ENCODE peak calls at places on chromosomes 4 and X, in nine cellular contexts. G is astrocyte of the spinal cord, M is GM12878, C is colonic mucosa, K is GM12864, O is astrocyte, W is HL-60, L is kidney, H is lung. A is an unnamed sample.

GRCh38 chrX:3271485-3272186 is 74.8 kb downstream of the MXRA5 start:
- DNase-seq in L (no peak), C (no peak), W (no peak), M (no peak), K (no peak), O (peak), H (no peak), G (peak), A (no peak)

GRCh38 chr4:76905521-76905920 is 7.6 kb upstream of the SOWAHB start:
- DNase-seq in H (no peak), L (no peak), O (peak), M (no peak), G (peak), K (no peak), C (no peak), W (no peak), A (peak)

GRCh38 chr4:169115897-169116254 is 105.8 kb upstream of the CBR4 start:
- DNase-seq in M (no peak), H (peak), L (no peak), O (peak), W (no peak), K (no peak), G (peak), C (peak), A (peak)

GRCh38 chr4:155403886-155404285 is 27.1 kb upstream of the MAP9 start:
- DNase-seq in M (no peak), G (peak), W (no peak), H (no peak), C (no peak), O (peak), L (no peak), K (no peak), A (peak)

GRCh38 chrX:150366951-150367545 is 3.9 kb downstream of the MAMLD1 start:
- DNase-seq in K (no peak), H (no peak), M (no peak), C (no peak), L (no peak), W (no peak), O (peak), G (peak), A (no peak)

GRCh38 chr4:185847352-185848078 is 35.5 kb upstream of the SORBS2 start:
- DNase-seq in K (no peak), L (no peak), M (no peak), O (peak), H (no peak), C (peak), G (peak), W (no peak), A (peak)

GRCh38 chr4:159593651-159594050 is 490.8 kb downstream of the RAPGEF2 start:
- DNase-seq in K (no peak), C (no peak), L (no peak), W (no peak), H (no peak), O (no peak), G (no peak), M (no peak), A (no peak)

GRCh38 chrX:129585691-129586090 is 45.6 kb downstream of the OCRL start:
- DNase-seq in O (no peak), L (no peak), W (no peak), M (no peak), K (no peak), C (no peak), G (no peak), H (no peak), A (no peak)

GRCh38 chr4:108931926-108932325 is 169.1 kb upstream of the ETNPPL start:
- DNase-seq in L (no peak), C (no peak), K (no peak), H (no peak), M (no peak), O (no peak), W (no peak), G (no peak), A (no peak)

GRCh38 chr4:39118034-39118658 is 56.1 kb downstream of the KLHL5 start:
- DNase-seq in C (no peak), O (no peak), G (no peak), K (no peak), M (no peak), L (no peak), H (no peak), W (no peak), A (no peak)

GRCh38 chr4:56907489-56908205 is at the start of gene REST:
- DNase-seq in H (peak), W (peak), K (no peak), G (peak), M (no peak), O (peak), C (peak), L (peak), A (no peak)

GRCh38 chrX:102858826-102859627 is 78.0 kb upstream of the RAB40AL start:
- DNase-seq in H (no peak), C (no peak), G (no peak), M (no peak), L (no peak), K (no peak), W (no peak), O (peak), A (no peak)

GRCh38 chrX:97628807-97629596 is 745.3 kb downstream of the RPA4 start:
- DNase-seq in M (no peak), L (no peak), W (no peak), H (no peak), O (no peak), G (no peak), K (no peak), C (no peak), A (no peak)

GRCh38 chr4:132123870-132124623 is 1025.0 kb upstream of the PCDH10 start:
- DNase-seq in C (no peak), K (no peak), O (peak), H (no peak), G (peak), L (no peak), W (no peak), M (peak), A (peak)

GRCh38 chr4:81120055-81120454 is 89.5 kb downstream of the BMP3 start:
- DNase-seq in C (no peak), L (no peak), M (no peak), O (no peak), G (no peak), K (no peak), W (peak), H (no peak), A (no peak)

GRCh38 chrX:21958888-21959287 is 18.4 kb downstream of the SMS start:
- DNase-seq in W (peak), L (no peak), C (no peak), K (no peak), G (no peak), H (no peak), M (no peak), O (no peak), A (no peak)
- H3K4me3 ChIP-seq in W (no peak), L (no peak), C (no peak), K (no peak), G (no peak), H (no peak), M (no peak), O (no peak), A (no peak)

GRCh38 chrX:123878177-123878576 is 18.3 kb downstream of the XIAP start:
- DNase-seq in K (no peak), G (peak), O (no peak), H (no peak), L (no peak), M (no peak), W (peak), C (no peak), A (no peak)
- H3K4me3 ChIP-seq in K (no peak), G (no peak), O (no peak), H (no peak), L (no peak), M (peak), W (peak), C (no peak), A (no peak)

DNA sequence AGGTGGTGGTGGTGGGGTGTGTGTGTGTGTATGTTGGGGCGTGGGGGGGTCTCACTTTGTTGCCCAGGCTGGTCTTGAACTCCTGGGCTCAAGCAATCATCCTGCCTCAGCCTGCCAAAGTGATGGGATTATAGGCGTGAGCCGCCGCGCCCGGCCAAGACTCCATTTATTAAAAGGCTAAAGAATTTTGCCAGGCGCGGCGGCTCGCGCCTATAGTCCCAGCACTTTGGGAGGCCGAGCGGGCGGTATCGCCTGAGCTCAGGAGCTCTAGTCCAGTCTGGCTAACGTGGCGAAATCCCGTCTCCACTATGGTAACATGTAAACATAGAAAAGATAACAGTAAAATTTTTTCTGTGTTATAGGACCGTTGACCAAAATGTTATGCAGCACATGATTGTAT is 3.7 kb upstream of the UBA1 start:
- DNase-seq in G (no peak), W (no peak), H (no peak), C (no peak), K (no peak), O (no peak), L (peak), M (no peak), A (no peak)
- H3K4me3 ChIP-seq in G (no peak), W (no peak), H (no peak), C (no peak), K (no peak), O (no peak), L (no peak), M (no peak), A (no peak)

DNA sequence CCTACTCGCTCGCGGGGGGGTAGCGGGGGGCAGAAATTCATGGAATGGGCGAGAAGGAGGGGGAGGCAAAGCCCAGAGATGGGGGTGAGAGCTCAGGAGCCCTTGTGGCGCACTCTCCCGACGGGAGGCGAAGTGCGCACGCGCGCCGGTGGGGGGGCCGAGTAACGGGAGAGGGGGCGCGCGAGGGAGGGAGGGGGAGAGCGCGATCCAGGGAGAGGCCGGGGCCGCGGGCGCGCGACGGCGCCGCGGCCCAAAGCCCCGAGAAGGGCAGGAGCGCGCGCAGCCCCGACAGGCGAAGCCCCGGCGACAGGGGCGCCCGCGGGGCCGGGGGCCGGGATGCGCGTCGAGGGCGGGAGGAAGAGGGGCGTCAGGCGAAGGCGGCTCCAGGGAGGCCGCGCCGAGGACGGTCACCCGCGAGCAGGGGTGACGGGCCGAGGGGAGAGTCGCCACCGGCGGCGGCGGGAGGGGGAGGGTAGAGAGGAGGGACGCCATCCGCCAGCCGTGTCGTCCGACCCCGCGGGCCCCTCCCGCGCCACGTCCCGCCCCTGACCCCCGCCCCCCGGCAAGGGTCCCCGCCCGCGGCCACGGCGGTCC is 417 bp downstream of the MECP2 start:
- DNase-seq in O (peak), C (peak), H (peak), L (peak), G (peak), M (no peak), W (peak), K (no peak), A (peak)
- H3K4me3 ChIP-seq in O (peak), C (peak), H (peak), L (peak), G (peak), M (peak), W (peak), K (peak), A (peak)

GRCh38 chr4:1167244-1167949 is 5.0 kb downstream of the SPON2 start:
- DNase-seq in M (peak), L (peak), H (peak), C (peak), K (peak), G (peak), W (peak), O (peak), A (peak)

GRCh38 chr4:1164040-1164439 is 8.3 kb downstream of the SPON2 start:
- DNase-seq in K (no peak), C (no peak), M (no peak), L (no peak), W (no peak), G (no peak), H (no peak), O (no peak), A (no peak)

GRCh38 chr4:1166509-1167243 is 5.7 kb downstream of the SPON2 start:
- DNase-seq in M (no peak), W (no peak), G (no peak), O (no peak), L (no peak), C (no peak), K (no peak), H (no peak), A (no peak)

GRCh38 chr4:1164956-1165545 is 7.3 kb downstream of the SPON2 start:
- DNase-seq in M (no peak), H (no peak), K (no peak), C (no peak), G (no peak), O (no peak), L (no peak), W (no peak), A (no peak)

GRCh38 chr4:1164444-1164843 is 7.9 kb downstream of the SPON2 start:
- DNase-seq in K (no peak), H (no peak), O (no peak), L (no peak), W (no peak), M (no peak), G (no peak), C (no peak), A (no peak)
- H3K4me3 ChIP-seq in K (no peak), H (no peak), O (no peak), L (no peak), W (no peak), M (no peak), G (no peak), C (no peak), A (no peak)

GRCh38 chrX:83511208-83511607 is 3.1 kb downstream of the POU3F4 start:
- DNase-seq in H (no peak), C (no peak), O (peak), G (peak), M (no peak), L (peak), W (no peak), K (no peak), A (no peak)
- H3K4me3 ChIP-seq in H (no peak), C (no peak), O (peak), G (peak), M (no peak), L (no peak), W (no peak), K (no peak), A (no peak)

DNA sequence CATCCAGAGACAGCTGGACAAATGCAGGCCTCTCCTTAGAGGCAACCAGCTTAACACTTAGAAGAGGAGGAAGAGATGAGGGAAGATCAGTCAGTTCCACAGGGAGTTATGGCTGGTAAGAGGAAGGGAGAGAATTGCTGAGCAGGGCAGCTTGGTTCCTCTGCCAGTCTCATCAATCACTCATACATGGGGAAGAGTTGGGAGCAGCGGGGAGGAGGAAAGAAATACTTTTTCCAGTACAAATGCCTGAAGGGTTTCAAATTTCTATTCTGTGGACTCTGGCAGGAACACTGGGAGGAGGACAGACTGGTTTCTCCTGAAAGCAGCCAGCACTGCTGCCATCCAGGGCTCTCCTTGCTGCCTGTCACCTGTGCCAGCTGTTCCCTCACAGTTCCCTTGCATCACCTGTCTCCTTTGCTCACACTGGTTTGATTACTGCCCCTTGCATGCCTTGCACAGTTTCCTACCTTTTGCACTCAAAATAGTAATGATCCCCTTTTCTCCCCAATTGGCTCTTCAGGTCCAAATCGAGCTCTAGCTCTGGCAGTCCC is 59.5 kb downstream of the PGRMC2 start:
- DNase-seq in H (no peak), L (no peak), C (no peak), G (peak), K (no peak), M (no peak), W (no peak), O (peak), A (no peak)
- H3K4me3 ChIP-seq in H (no peak), L (no peak), C (no peak), G (no peak), K (no peak), M (no peak), W (no peak), O (no peak), A (no peak)